ENCODE peak calls at places on chromosomes 11 and 22, in nine cellular contexts. R is uterus, C is body of pancreas, F is upper lobe of left lung, E is GM12892, T is vagina, L is stomach, P is NB4, N is adrenal gland. H is an unnamed sample.

GRCh38 chr11:113562981-113563461 is 87.8 kb upstream of the DRD2 start:
- DNase-seq in R (no peak), C (no peak), F (no peak), E (no peak), T (no peak), L (no peak), P (no peak), N (no peak), H (no peak)

GRCh38 chr22:32574957-32575893 is 100.6 kb downstream of the FBXO7 start:
- DNase-seq in R (no peak), C (no peak), F (no peak), E (no peak), T (no peak), L (no peak), P (no peak), N (no peak), H (no peak)

GRCh38 chr22:25765016-25765367 is 23.0 kb downstream of the MYO18B start:
- DNase-seq in R (no peak), C (no peak), F (no peak), E (no peak), T (no peak), L (no peak), P (no peak), N (no peak), H (no peak)

GRCh38 chr11:830295-831131 is 2.2 kb upstream of the CD151 start:
- DNase-seq in R (peak), C (no peak), F (peak), E (peak), T (no peak), L (peak), P (no peak), N (peak), H (no peak)

GRCh38 chr11:3156282-3156660 is 8.8 kb downstream of the OSBPL5 start:
- DNase-seq in R (no peak), C (peak), F (peak), E (no peak), T (no peak), L (no peak), P (peak), N (no peak), H (no peak)

GRCh38 chr11:20584093-20584774 is 15.2 kb upstream of the SLC6A5 start:
- DNase-seq in R (no peak), C (no peak), F (no peak), E (no peak), T (no peak), L (no peak), P (no peak), N (peak), H (no peak)

GRCh38 chr11:112513936-112514716 is 253.5 kb upstream of the PLET1 start:
- DNase-seq in R (no peak), C (no peak), F (no peak), E (no peak), T (no peak), L (no peak), P (no peak), N (no peak), H (no peak)

GRCh38 chr22:36856121-36856791 is 4.5 kb upstream of the NCF4 start:
- DNase-seq in R (peak), C (peak), F (peak), E (peak), T (no peak), L (peak), P (peak), N (peak), H (peak)

GRCh38 chr11:73376803-73377629 is 817 bp downstream of the RELT start:
- DNase-seq in R (peak), C (peak), F (peak), E (peak), T (no peak), L (peak), P (peak), N (peak), H (peak)
- TF ChIP-seq POLR2A in R (no peak), C (peak), F (no peak), E (peak), T (no peak), L (no peak), P (peak), N (no peak), H (peak)

GRCh38 chr11:102452461-102453285 is at the start of gene TMEM123:
- DNase-seq in R (peak), C (peak), F (peak), E (peak), T (no peak), L (peak), P (peak), N (peak), H (peak)
- TF ChIP-seq POLR2A in R (peak), C (peak), F (peak), E (peak), T (no peak), L (no peak), P (peak), N (peak), H (peak)

DNA sequence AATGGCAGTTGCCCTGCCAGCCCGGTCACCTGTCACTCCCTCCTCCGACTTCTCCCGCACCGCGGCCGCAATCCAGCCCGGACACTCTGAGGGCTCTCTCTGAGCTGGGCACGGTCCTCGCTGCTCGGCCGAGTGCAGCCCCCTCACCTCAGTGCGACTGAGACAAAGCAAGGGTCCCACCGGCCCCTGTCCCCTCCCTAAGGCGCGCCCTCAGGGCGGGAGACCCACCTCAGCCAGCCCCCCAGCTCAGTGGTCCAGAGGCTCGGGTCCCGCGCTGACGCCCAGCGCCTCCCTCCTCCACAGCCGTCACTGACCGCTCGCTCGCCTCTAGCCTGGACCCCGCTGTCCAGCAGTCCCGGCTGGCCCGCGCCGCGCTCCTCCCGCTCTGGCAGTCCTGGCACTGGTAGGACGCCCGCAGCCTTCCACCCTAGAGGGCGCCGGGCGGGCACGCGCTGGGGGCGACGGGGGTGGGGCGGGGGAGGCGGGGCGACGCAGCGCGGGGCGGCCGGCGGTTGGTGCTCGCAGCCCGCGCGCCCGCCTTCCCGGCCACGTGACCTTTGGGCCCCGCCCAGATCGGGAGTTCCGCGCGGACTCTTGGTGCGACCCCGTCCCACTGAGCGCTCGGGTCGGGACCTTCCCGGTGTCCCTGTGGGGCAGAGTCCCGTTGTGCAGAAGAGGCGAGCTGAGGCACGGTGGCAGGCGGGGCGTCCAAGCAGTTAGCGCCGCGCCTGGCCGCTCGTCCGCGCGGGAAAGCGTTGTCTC is 7.9 kb upstream of the L3MBTL2 start:
- DNase-seq in R (peak), C (peak), F (peak), E (peak), T (no peak), L (peak), P (peak), N (peak), H (peak)
- TF ChIP-seq POLR2A in R (no peak), C (peak), F (peak), E (no peak), T (no peak), L (no peak), P (no peak), N (no peak), H (no peak)

DNA sequence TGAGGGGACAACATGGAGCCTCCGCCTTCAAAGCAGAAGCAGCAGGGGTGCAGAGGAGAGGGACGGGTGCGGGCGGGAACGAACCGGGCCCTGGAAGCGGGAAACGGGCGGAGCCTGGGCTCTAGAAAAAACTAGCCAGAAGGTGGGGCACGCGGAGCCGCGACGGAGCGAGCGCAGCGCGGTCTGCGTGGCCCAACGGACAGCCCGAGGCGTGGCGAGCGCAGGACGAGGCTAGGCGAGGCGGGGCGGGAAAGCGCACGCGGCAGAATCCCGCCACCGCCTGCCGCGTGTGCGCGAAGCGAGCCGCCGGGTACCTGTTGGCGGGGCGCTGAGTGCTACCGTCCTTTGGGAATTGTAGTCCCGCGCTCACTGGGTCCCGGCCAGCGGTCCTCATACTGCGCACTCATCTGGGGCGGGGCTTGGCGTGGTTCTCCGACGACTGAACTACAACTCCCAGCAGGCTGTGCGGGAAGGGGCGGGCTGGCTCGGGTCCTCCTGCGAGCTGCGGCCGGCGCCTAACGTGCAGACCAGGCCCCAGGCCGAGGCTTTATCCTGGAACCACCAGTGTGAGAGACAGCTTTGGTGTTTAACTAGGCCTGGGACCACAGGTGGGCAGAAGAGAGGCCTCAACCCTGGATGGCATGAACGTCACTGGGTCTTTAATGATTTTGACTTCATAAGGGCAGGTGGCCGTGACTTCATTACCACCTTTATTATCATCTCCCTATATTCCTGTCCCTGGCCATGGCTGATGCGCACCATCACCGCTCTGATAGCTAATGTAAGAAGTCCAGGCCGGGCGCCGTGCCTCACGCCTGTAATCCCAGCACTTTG is at the start of gene ATL3:
- DNase-seq in R (peak), C (peak), F (peak), E (peak), T (peak), L (peak), P (peak), N (peak), H (peak)
- TF ChIP-seq POLR2A in R (peak), C (peak), F (peak), E (peak), T (no peak), L (no peak), P (no peak), N (no peak), H (peak)

DNA sequence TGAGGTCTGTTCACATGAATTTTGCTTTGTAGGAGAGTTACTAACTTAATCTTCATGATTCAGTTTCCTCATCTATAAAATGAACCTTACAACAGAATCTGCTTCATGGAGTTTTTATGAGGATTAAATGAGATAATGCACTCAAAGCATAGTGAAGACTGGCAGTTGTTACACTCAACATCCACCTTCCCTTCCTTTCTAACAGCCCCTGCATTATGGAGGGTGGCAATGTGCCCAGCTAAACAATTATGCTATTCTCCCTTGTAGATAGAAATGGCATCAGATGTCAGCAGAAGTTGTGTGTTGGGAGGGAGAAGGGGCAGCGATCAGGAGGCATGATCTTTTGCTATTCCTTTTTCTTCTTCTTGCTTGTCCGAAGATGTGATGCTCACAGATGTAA is 6.5 kb downstream of the POU2AF1 start:
- DNase-seq in R (no peak), C (no peak), F (no peak), E (no peak), T (peak), L (no peak), P (no peak), N (no peak), H (no peak)
- TF ChIP-seq POLR2A in R (no peak), C (no peak), F (no peak), E (no peak), T (no peak), L (no peak), P (no peak), N (no peak), H (no peak)